ENCODE peak calls at places on chromosomes 7 and 10, in seven cellular contexts. T is activated gamma-delta T cell treated with Interleukin-2 at 50 U/mL for 16 hours; C is fibroblast of pulmonary artery; X is iris pigment epithelial cell; J is NCI-H345; U is stimulated activated CD4-positive, alpha-beta T cell treated with anti-CD3 and anti-CD28 coated beads, Interleukin-4, amount 100 ng/mL, for 4 hours; B is activated naive CD4-positive, alpha-beta T cell. H is an unnamed sample.
A peak's percentile ranks its signal among the peaks of the same experiment; 100 is the strongest.

GRCh38 chr7:119545118-119545517 is 727.9 kb upstream of the KCND2 start:
- DNase-seq in C (peak; percentile 44), B (no peak), T (no peak), J (no peak), U (no peak), X (peak; percentile 63), H (no peak)

GRCh38 chr10:62306663-62307062 is 38.0 kb upstream of the RTKN2 start:
- DNase-seq in B (no peak), U (peak; percentile 8), C (no peak), T (no peak), J (no peak), X (peak; percentile 22), H (no peak)

GRCh38 chr7:135808206-135808605 is 59.6 kb upstream of the FAM180A start:
- DNase-seq in C (no peak), T (no peak), B (no peak), J (no peak), U (no peak), X (no peak), H (no peak)

GRCh38 chr7:123120286-123120685 is 79.5 kb downstream of the SLC13A1 start:
- DNase-seq in B (no peak), X (peak; percentile 73), U (no peak), C (peak; percentile 61), T (no peak), J (no peak), H (no peak)

GRCh38 chr7:37901890-37902524 is 14.6 kb downstream of the SFRP4 start:
- DNase-seq in U (no peak), J (no peak), B (no peak), C (peak; percentile 65), T (no peak), X (peak; percentile 57), H (no peak)

GRCh38 chr10:78470267-78471103 is 436.8 kb downstream of the RPS24 start:
- DNase-seq in U (no peak), T (no peak), X (no peak), J (peak; percentile 79), B (no peak), C (no peak), H (no peak)

GRCh38 chr7:43302773-43303172 is 190.3 kb downstream of the HECW1 start:
- DNase-seq in C (no peak), X (no peak), J (no peak), T (no peak), U (no peak), B (no peak), H (no peak)

GRCh38 chr10:22319559-22320558 is 1.0 kb upstream of the BMI1 start:
- DNase-seq in J (no peak), T (no peak), C (no peak), U (no peak), B (no peak), X (peak; percentile 17), H (no peak)

GRCh38 chr10:69317175-69318086 is 39.1 kb downstream of the HK1 start:
- DNase-seq in X (no peak), C (no peak), B (no peak), U (no peak), T (no peak), J (no peak), H (no peak)

GRCh38 chr10:16606421-16606820 is 84.7 kb upstream of the C1QL3 start:
- DNase-seq in X (peak; percentile 66), T (no peak), J (no peak), U (no peak), C (peak; percentile 15), B (no peak), H (no peak)

GRCh38 chr10:22712246-22712958 is 2.0 kb downstream of the PIP4K2A start:
- DNase-seq in U (no peak), T (no peak), J (no peak), C (peak; percentile 55), X (peak; percentile 41), B (no peak), H (no peak)

GRCh38 chr10:37975407-37975991 is 948 bp downstream of the ZNF25 start:
- DNase-seq in U (no peak), X (peak; percentile 22), C (no peak), J (peak; percentile 9), B (no peak), T (no peak), H (no peak)

GRCh38 chr10:131997366-131998049 is 15.8 kb upstream of the BNIP3 start:
- DNase-seq in X (peak; percentile 97), T (no peak), U (no peak), B (no peak), J (peak; percentile 75), C (peak; percentile 92), H (peak; percentile 92)

GRCh38 chr10:73894245-73894971 is 16.5 kb upstream of the PLAU start:
- DNase-seq in J (no peak), T (no peak), X (peak; percentile 97), U (no peak), B (no peak), C (peak; percentile 87), H (no peak)

GRCh38 chr10:16902606-16903005 is 85.4 kb upstream of the RSU1 start:
- DNase-seq in U (no peak), B (no peak), X (no peak), J (no peak), T (no peak), C (no peak), H (no peak)

GRCh38 chr10:88879754-88880286 is at the start of gene STAMBPL1:
- DNase-seq in J (peak; percentile 48), C (no peak), B (peak; percentile 59), T (peak; percentile 71), U (peak; percentile 75), X (peak; percentile 17), H (no peak)

GRCh38 chr10:111968624-111969023 is 214.9 kb downstream of the GPAM start:
- DNase-seq in T (no peak), B (no peak), J (no peak), X (peak; percentile 7), U (no peak), C (no peak), H (no peak)

GRCh38 chr7:44313621-44314031 is 11.8 kb downstream of the CAMK2B start:
- DNase-seq in J (no peak), U (no peak), X (no peak), C (no peak), B (no peak), T (no peak), H (no peak)

GRCh38 chr10:128863411-128863810 is 603.6 kb upstream of the MGMT start:
- DNase-seq in U (no peak), C (no peak), X (no peak), B (no peak), T (no peak), J (no peak), H (no peak)

GRCh38 chr10:71927669-71928592 is 36.3 kb upstream of the CHST3 start:
- DNase-seq in T (no peak), B (no peak), C (peak; percentile 31), J (no peak), X (peak; percentile 80), U (no peak), H (no peak)

GRCh38 chr10:96700477-96701099 is 19.7 kb downstream of the PIK3AP1 start:
- DNase-seq in J (no peak), C (no peak), X (no peak), U (no peak), B (no peak), T (no peak), H (no peak)

GRCh38 chr7:30396379-30396778 is 82.2 kb downstream of the NOD1 start:
- DNase-seq in X (no peak), B (no peak), U (no peak), J (no peak), T (no peak), C (peak; percentile 12), H (no peak)

GRCh38 chr7:54841772-54842707 is 83.0 kb upstream of the SEC61G start:
- DNase-seq in B (no peak), T (no peak), J (no peak), U (no peak), X (peak; percentile 66), C (peak; percentile 64), H (no peak)

GRCh38 chr7:2012981-2013380 is 219.8 kb downstream of the MAD1L1 start:
- DNase-seq in T (no peak), J (peak; percentile 63), B (no peak), C (peak; percentile 27), X (peak; percentile 54), U (no peak), H (peak; percentile 59)

H was measured in upper lobe of right lung.